ENCODE peak calls at places on chromosomes 4 and X, in ten cellular contexts. O, X, H, C, U, Q, T, G, L and A are unnamed samples.

GRCh38 chr4:174284181-174284886 is 623 bp downstream of the CEP44 start:
- DNase-seq in O (no peak), X (no peak), H (peak), C (peak), U (no peak), Q (no peak), T (peak), G (no peak), L (no peak), A (peak)

GRCh38 chr4:24753519-24753918 is 41.9 kb upstream of the SOD3 start:
- DNase-seq in O (no peak), X (no peak), H (no peak), C (no peak), U (no peak), Q (no peak), T (peak), G (no peak), L (no peak), A (no peak)

GRCh38 chrX:97102938-97103337 is 219.2 kb downstream of the RPA4 start:
- DNase-seq in O (no peak), X (no peak), H (no peak), C (no peak), U (no peak), Q (no peak), T (no peak), G (no peak), L (no peak), A (no peak)

GRCh38 chr4:19987746-19988145 is 264.0 kb upstream of the SLIT2 start:
- DNase-seq in O (no peak), X (no peak), H (peak), C (no peak), U (no peak), Q (no peak), T (peak), G (no peak), L (no peak), A (no peak)

GRCh38 chrX:155718964-155719586 is 106.3 kb upstream of the TMLHE start:
- DNase-seq in O (no peak), X (no peak), H (no peak), C (no peak), U (no peak), Q (no peak), T (no peak), G (no peak), L (no peak), A (no peak)

GRCh38 chr4:119629142-119629471 is 503 bp upstream of the PDE5A start:
- DNase-seq in O (no peak), X (no peak), H (no peak), C (no peak), U (no peak), Q (no peak), T (no peak), G (no peak), L (no peak), A (no peak)

GRCh38 chrX:72314881-72315280 is 9.2 kb upstream of the CITED1 start:
- DNase-seq in O (no peak), X (no peak), H (no peak), C (no peak), U (no peak), Q (no peak), T (no peak), G (no peak), L (no peak), A (no peak)

GRCh38 chrX:130746077-130746476 is 156.9 kb downstream of the ENOX2 start:
- DNase-seq in O (no peak), X (no peak), H (no peak), C (no peak), U (no peak), Q (no peak), T (no peak), G (no peak), L (no peak), A (no peak)

GRCh38 chrX:107978707-107979307 is 3.4 kb downstream of the TEX13B start:
- DNase-seq in O (no peak), X (no peak), H (peak), C (no peak), U (no peak), Q (no peak), T (peak), G (no peak), L (no peak), A (peak)

GRCh38 chr4:184281231-184282139 is 63.8 kb upstream of the ENPP6 start:
- DNase-seq in O (no peak), X (no peak), H (no peak), C (peak), U (no peak), Q (no peak), T (no peak), G (no peak), L (no peak), A (no peak)

GRCh38 chr4:157509286-157509685 is 288.8 kb downstream of the GRIA2 start:
- DNase-seq in O (no peak), X (no peak), H (no peak), C (no peak), U (no peak), Q (no peak), T (no peak), G (no peak), L (no peak), A (no peak)

GRCh38 chr4:137608085-137608484 is 75.8 kb upstream of the PCDH18 start:
- DNase-seq in O (no peak), X (no peak), H (no peak), C (no peak), U (no peak), Q (no peak), T (no peak), G (no peak), L (no peak), A (no peak)

GRCh38 chrX:101230636-101231035 is 11.1 kb downstream of the DRP2 start:
- DNase-seq in O (no peak), X (no peak), H (no peak), C (no peak), U (no peak), Q (no peak), T (peak), G (no peak), L (no peak), A (no peak)

GRCh38 chr4:5782829-5783476 is 72.0 kb downstream of the EVC start:
- DNase-seq in O (no peak), X (no peak), H (no peak), C (no peak), U (no peak), Q (no peak), T (no peak), G (no peak), L (no peak), A (no peak)

GRCh38 chr4:77147400-77147782 is 9.6 kb upstream of the CCNG2 start:
- DNase-seq in O (no peak), X (no peak), H (no peak), C (no peak), U (no peak), Q (no peak), T (peak), G (no peak), L (no peak), A (no peak)

GRCh38 chr4:76802546-76803021 is 95.4 kb downstream of the SOWAHB start:
- DNase-seq in O (no peak), X (no peak), H (no peak), C (no peak), U (no peak), Q (no peak), T (peak), G (no peak), L (no peak), A (no peak)

DNA sequence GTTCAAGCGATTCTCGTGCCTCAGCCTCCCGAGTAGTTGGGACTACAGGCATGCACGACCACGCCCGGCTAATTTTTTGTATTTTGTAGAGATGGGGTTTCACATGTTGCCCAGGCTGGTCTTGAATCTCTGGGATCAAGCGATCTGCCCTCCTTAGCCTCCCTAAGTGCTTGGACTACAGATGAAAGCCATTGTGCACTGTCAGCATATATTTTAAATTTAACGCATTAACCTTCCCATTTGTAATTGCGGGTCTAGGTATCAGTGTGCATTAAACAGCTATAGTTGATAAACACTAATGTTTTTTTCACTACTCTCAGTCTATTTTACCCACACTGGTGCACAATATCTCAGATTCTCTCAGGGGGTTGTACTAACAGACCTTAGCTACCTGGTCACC is 1930.8 kb downstream of the C4orf33 start:
- DNase-seq in O (no peak), X (no peak), H (no peak), C (no peak), U (no peak), Q (no peak), T (no peak), G (no peak), L (no peak), A (no peak)
- TF ChIP-seq POLR2A in O (no peak), X (no peak), H (no peak), C (no peak), U (no peak), Q (no peak), T (no peak), G (no peak), L (no peak), A (no peak)

GRCh38 chr4:176319704-176320339 is at the start of gene SPCS3:
- DNase-seq in O (peak), X (peak), H (peak), C (peak), U (peak), Q (peak), T (peak), G (peak), L (peak), A (peak)
- TF ChIP-seq POLR2A in O (peak), X (peak), H (peak), C (peak), U (no peak), Q (peak), T (peak), G (no peak), L (peak), A (peak)

DNA sequence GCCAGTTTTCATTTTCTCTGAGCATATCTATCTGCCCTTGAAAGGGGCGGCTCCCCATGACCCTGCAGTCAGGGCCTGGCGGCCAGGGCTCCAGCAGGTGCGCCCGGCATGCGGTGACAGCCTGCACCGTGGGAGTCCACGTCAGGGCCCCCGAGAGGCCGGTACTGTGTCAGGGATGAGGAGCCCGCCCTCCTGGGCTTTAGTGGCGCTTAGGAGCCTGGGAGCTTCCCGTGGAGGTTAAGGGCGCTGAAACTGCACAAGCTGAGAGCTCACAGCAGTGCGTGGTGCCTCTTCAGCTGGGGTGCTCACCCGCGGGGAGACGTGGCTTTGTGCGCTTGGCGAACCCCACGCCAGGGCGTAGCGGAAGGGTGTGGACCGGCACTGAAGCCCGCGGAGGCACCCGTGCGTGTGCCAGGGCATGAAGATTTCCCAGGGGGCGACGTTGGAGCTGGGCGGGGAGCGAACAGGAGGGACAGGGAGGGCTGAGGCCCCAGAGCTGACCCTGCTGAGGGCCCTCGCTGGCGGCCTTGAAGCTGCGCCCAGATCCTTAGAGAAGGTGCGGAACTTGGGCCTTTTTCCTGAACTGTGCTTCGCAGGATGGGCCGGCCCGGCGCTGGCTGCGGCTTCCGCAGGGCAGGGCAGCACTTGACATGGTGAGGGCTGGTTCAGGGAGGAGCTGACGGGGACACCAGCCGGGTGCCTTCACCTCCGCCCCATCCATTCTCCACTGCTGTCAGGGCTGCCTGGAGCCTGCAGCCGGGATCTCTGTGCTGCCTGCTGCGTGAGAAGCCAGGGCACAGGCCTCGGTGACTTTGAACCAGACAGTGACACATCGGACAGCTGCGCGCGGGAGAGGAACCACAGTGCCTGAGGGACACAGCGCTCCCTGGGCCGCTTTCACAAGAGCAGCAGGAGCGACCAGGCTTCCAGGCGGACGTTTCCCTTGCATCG is 32.9 kb downstream of the HTT-AS start:
- DNase-seq in O (peak), X (peak), H (peak), C (peak), U (no peak), Q (no peak), T (peak), G (peak), L (peak), A (peak)
- TF ChIP-seq POLR2A in O (no peak), X (peak), H (no peak), C (peak), U (no peak), Q (peak), T (no peak), G (no peak), L (peak), A (no peak)

DNA sequence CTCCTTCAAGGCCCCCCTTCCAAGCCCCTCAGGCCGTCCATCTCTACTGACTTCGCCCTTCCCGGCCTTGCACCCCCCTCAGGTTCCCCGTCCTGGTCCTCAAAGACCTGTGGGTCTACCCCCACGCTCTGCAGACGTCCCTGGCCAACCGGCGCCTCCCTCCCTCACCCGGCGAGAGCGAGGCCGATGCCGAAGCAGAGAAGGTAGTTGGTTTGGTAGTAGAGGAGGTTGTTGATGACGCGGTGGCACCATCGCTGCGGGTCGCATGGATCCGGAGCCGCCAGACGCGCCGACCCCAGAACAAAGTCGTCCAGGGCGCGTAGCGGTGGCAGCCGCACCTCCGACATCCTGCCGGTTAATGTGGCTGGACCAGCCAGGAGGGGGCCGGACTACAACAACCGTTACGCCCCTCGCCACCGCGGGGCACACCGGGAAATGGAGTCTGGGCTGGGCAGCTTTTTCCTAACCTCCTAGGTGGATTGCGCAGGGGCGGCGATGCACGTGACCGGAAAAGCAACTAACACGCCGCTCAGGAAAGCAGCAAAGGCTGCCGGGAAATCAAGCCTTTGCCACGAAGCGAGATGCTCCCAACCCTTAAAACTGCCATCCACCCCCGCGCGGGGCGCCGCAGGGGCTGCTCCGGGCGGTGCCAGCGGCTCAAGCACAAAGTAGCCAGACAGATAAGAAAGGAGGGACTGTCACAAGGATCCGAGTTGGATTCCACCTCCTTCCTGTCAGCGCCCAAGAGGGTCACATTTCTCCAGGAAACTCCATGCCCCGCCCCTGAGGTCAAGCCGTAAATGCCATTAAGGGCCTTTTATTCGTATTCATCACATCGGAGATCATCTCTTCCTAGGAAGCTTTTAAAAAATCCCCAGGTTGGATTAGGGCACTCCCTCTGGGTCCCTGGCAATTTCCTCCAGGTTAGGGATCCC is at the start of gene PRAF2:
- DNase-seq in O (peak), X (peak), H (peak), C (peak), U (peak), Q (peak), T (peak), G (peak), L (peak), A (peak)
- TF ChIP-seq POLR2A in O (no peak), X (peak), H (peak), C (peak), U (no peak), Q (peak), T (peak), G (no peak), L (peak), A (peak)

GRCh38 chr4:32931475-32931874 is 2211.3 kb downstream of the PCDH7 start:
- DNase-seq in O (no peak), X (no peak), H (no peak), C (no peak), U (no peak), Q (no peak), T (no peak), G (no peak), L (no peak), A (no peak)

GRCh38 chr4:32930700-32931099 is 2210.5 kb downstream of the PCDH7 start:
- DNase-seq in O (no peak), X (no peak), H (no peak), C (no peak), U (no peak), Q (no peak), T (no peak), G (no peak), L (no peak), A (no peak)

GRCh38 chr4:32929738-32930688 is 2209.8 kb downstream of the PCDH7 start:
- DNase-seq in O (no peak), X (no peak), H (no peak), C (no peak), U (no peak), Q (no peak), T (no peak), G (no peak), L (no peak), A (no peak)
- TF ChIP-seq POLR2A in O (no peak), X (no peak), H (no peak), C (no peak), U (no peak), Q (no peak), T (no peak), G (no peak), L (no peak), A (no peak)

GRCh38 chrX:12970691-12971202 is 4.2 kb upstream of the TMSB4X start:
- DNase-seq in O (no peak), X (peak), H (peak), C (no peak), U (no peak), Q (no peak), T (peak), G (peak), L (no peak), A (peak)
- TF ChIP-seq POLR2A in O (no peak), X (no peak), H (no peak), C (no peak), U (no peak), Q (no peak), T (no peak), G (no peak), L (no peak), A (no peak)

GRCh38 chr4:159283697-159284492 is 181.0 kb downstream of the RAPGEF2 start:
- DNase-seq in O (no peak), X (no peak), H (peak), C (no peak), U (no peak), Q (no peak), T (peak), G (no peak), L (no peak), A (no peak)

GRCh38 chr4:159284733-159285132 is 181.9 kb downstream of the RAPGEF2 start:
- DNase-seq in O (no peak), X (no peak), H (no peak), C (no peak), U (no peak), Q (no peak), T (no peak), G (no peak), L (no peak), A (no peak)

GRCh38 chr4:159280442-159281172 is 177.7 kb downstream of the RAPGEF2 start:
- DNase-seq in O (no peak), X (no peak), H (no peak), C (no peak), U (no peak), Q (no peak), T (no peak), G (no peak), L (no peak), A (no peak)

GRCh38 chr4:159281781-159282180 is 178.9 kb downstream of the RAPGEF2 start:
- DNase-seq in O (no peak), X (no peak), H (no peak), C (no peak), U (no peak), Q (no peak), T (peak), G (no peak), L (no peak), A (no peak)

GRCh38 chr4:159282944-159283343 is 180.1 kb downstream of the RAPGEF2 start:
- DNase-seq in O (no peak), X (no peak), H (no peak), C (no peak), U (no peak), Q (no peak), T (no peak), G (no peak), L (no peak), A (no peak)
- TF ChIP-seq POLR2A in O (no peak), X (no peak), H (no peak), C (no peak), U (no peak), Q (no peak), T (no peak), G (no peak), L (no peak), A (no peak)

DNA sequence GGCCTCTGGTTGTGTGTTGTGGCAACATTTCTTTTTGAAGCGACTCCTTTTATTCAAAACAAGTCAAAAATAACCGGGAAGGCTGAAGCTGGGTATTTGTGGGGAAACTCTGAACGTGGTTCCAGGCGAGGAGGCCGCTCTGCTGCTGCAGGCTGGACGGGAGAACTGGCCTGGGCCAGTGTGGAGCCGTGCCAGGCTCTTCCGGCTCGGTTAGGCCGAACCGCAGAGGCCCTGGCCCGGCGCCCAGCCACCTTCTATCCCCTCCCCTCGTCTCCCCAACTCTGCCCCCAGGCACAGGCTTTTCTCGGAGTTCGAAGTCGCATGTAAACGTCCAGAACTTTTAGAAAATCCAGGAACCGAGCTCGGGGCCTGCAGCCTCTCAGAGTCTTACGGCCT is 2.4 kb upstream of the BCOR start:
- DNase-seq in O (no peak), X (no peak), H (no peak), C (peak), U (no peak), Q (no peak), T (no peak), G (no peak), L (no peak), A (peak)
- TF ChIP-seq POLR2A in O (no peak), X (no peak), H (no peak), C (no peak), U (no peak), Q (no peak), T (no peak), G (no peak), L (no peak), A (no peak)